ENCODE peak calls at places on chromosomes 2 and 18, in seven cellular contexts. One of them, this sample, is unnamed.

GRCh38 chr2:70073493-70073892 is 13.8 kb upstream of the PCBP1 start:
- DNase-seq in choroid plexus epithelial cell: no peak
- DNase-seq in IMR-90: no peak
- DNase-seq in endodermal cell: peak; percentile 52
- DNase-seq in adrenal gland: no peak
- DNase-seq in HFFc6: no peak
- DNase-seq in retinal pigment epithelial cell: no peak
- DNase-seq in this sample: no peak

GRCh38 chr2:194363295-194363694 is 1293.7 kb upstream of the SLC39A10 start:
- DNase-seq in choroid plexus epithelial cell: no peak
- DNase-seq in IMR-90: no peak
- DNase-seq in endodermal cell: no peak
- DNase-seq in adrenal gland: no peak
- DNase-seq in HFFc6: no peak
- DNase-seq in retinal pigment epithelial cell: no peak
- DNase-seq in this sample: no peak

GRCh38 chr2:188875104-188875503 is 99.1 kb upstream of the COL3A1 start:
- DNase-seq in choroid plexus epithelial cell: no peak
- DNase-seq in IMR-90: no peak
- DNase-seq in endodermal cell: no peak
- DNase-seq in adrenal gland: no peak
- DNase-seq in HFFc6: no peak
- DNase-seq in retinal pigment epithelial cell: no peak
- DNase-seq in this sample: no peak

GRCh38 chr2:11101430-11101829 is 53.8 kb upstream of the SLC66A3 start:
- DNase-seq in choroid plexus epithelial cell: no peak
- DNase-seq in IMR-90: no peak
- DNase-seq in endodermal cell: no peak
- DNase-seq in adrenal gland: peak; percentile 11
- DNase-seq in HFFc6: no peak
- DNase-seq in retinal pigment epithelial cell: no peak
- DNase-seq in this sample: no peak

GRCh38 chr2:165499131-165499530 is 29.6 kb downstream of the CSRNP3 start:
- DNase-seq in choroid plexus epithelial cell: no peak
- DNase-seq in IMR-90: no peak
- DNase-seq in endodermal cell: no peak
- DNase-seq in adrenal gland: no peak
- DNase-seq in HFFc6: no peak
- DNase-seq in retinal pigment epithelial cell: no peak
- DNase-seq in this sample: no peak

GRCh38 chr2:28449489-28450395 is 46.1 kb upstream of the PLB1 start:
- DNase-seq in choroid plexus epithelial cell: peak; percentile 52
- DNase-seq in IMR-90: peak; percentile 46
- DNase-seq in endodermal cell: no peak
- DNase-seq in adrenal gland: no peak
- DNase-seq in HFFc6: peak; percentile 27
- DNase-seq in retinal pigment epithelial cell: no peak
- DNase-seq in this sample: peak; percentile 98

GRCh38 chr2:24721470-24721869 is 71.7 kb downstream of the PTRHD1 start:
- DNase-seq in choroid plexus epithelial cell: peak; percentile 88
- DNase-seq in IMR-90: peak; percentile 93
- DNase-seq in endodermal cell: no peak
- DNase-seq in adrenal gland: peak; percentile 89
- DNase-seq in HFFc6: peak; percentile 58
- DNase-seq in retinal pigment epithelial cell: peak; percentile 91
- DNase-seq in this sample: peak; percentile 7

GRCh38 chr2:235230809-235231601 is 262.8 kb upstream of the AGAP1 start:
- DNase-seq in choroid plexus epithelial cell: peak; percentile 45
- DNase-seq in IMR-90: no peak
- DNase-seq in endodermal cell: no peak
- DNase-seq in adrenal gland: no peak
- DNase-seq in HFFc6: peak; percentile 11
- DNase-seq in retinal pigment epithelial cell: peak; percentile 87
- DNase-seq in this sample: no peak

GRCh38 chr2:178345951-178346350 is 105.0 kb downstream of the PRKRA start:
- DNase-seq in choroid plexus epithelial cell: no peak
- DNase-seq in IMR-90: peak; percentile 51
- DNase-seq in endodermal cell: no peak
- DNase-seq in adrenal gland: no peak
- DNase-seq in HFFc6: no peak
- DNase-seq in retinal pigment epithelial cell: no peak
- DNase-seq in this sample: no peak

GRCh38 chr18:1036926-1037325 is 132.3 kb downstream of the ADCYAP1 start:
- DNase-seq in choroid plexus epithelial cell: no peak
- DNase-seq in IMR-90: no peak
- DNase-seq in endodermal cell: no peak
- DNase-seq in adrenal gland: no peak
- DNase-seq in HFFc6: no peak
- DNase-seq in retinal pigment epithelial cell: no peak
- DNase-seq in this sample: no peak

GRCh38 chr2:112636605-112637288 is 9.0 kb upstream of the SLC20A1 start:
- DNase-seq in choroid plexus epithelial cell: no peak
- DNase-seq in IMR-90: no peak
- DNase-seq in endodermal cell: no peak
- DNase-seq in adrenal gland: peak; percentile 41
- DNase-seq in HFFc6: no peak
- DNase-seq in retinal pigment epithelial cell: no peak
- DNase-seq in this sample: peak; percentile 83

GRCh38 chr2:218093879-218094278 is 24.8 kb downstream of the RUFY4 start:
- DNase-seq in choroid plexus epithelial cell: no peak
- DNase-seq in IMR-90: no peak
- DNase-seq in endodermal cell: no peak
- DNase-seq in adrenal gland: no peak
- DNase-seq in HFFc6: no peak
- DNase-seq in retinal pigment epithelial cell: no peak
- DNase-seq in this sample: no peak

GRCh38 chr18:74899554-74899953 is 301.9 kb downstream of the ZNF407 start:
- DNase-seq in choroid plexus epithelial cell: peak; percentile 76
- DNase-seq in IMR-90: no peak
- DNase-seq in endodermal cell: no peak
- DNase-seq in adrenal gland: peak; percentile 67
- DNase-seq in HFFc6: no peak
- DNase-seq in retinal pigment epithelial cell: no peak
- DNase-seq in this sample: peak; percentile 24

GRCh38 chr2:109049022-109049421 is 60.0 kb upstream of the EDAR start:
- DNase-seq in choroid plexus epithelial cell: no peak
- DNase-seq in IMR-90: no peak
- DNase-seq in endodermal cell: no peak
- DNase-seq in adrenal gland: no peak
- DNase-seq in HFFc6: no peak
- DNase-seq in retinal pigment epithelial cell: no peak
- DNase-seq in this sample: no peak

GRCh38 chr2:232214053-232214452 is 164.5 kb upstream of the ALPP start:
- DNase-seq in choroid plexus epithelial cell: peak; percentile 59
- DNase-seq in IMR-90: peak; percentile 57
- DNase-seq in endodermal cell: no peak
- DNase-seq in adrenal gland: no peak
- DNase-seq in HFFc6: no peak
- DNase-seq in retinal pigment epithelial cell: no peak
- DNase-seq in this sample: no peak

GRCh38 chr18:24395049-24395780 is 2.4 kb downstream of the OSBPL1A start:
- DNase-seq in choroid plexus epithelial cell: peak; percentile 40
- DNase-seq in IMR-90: peak; percentile 51
- DNase-seq in endodermal cell: no peak
- DNase-seq in adrenal gland: no peak
- DNase-seq in HFFc6: no peak
- DNase-seq in retinal pigment epithelial cell: no peak
- DNase-seq in this sample: no peak

GRCh38 chr2:201118957-201119848 is 3.2 kb downstream of the CFLAR start:
- DNase-seq in choroid plexus epithelial cell: peak; percentile 68
- DNase-seq in IMR-90: peak; percentile 52
- DNase-seq in endodermal cell: no peak
- DNase-seq in adrenal gland: no peak
- DNase-seq in HFFc6: peak; percentile 35
- DNase-seq in retinal pigment epithelial cell: no peak
- DNase-seq in this sample: peak; percentile 63

GRCh38 chr2:105398522-105399206 is at the start of gene FHL2:
- DNase-seq in choroid plexus epithelial cell: peak; percentile 89
- DNase-seq in IMR-90: peak; percentile 80
- DNase-seq in endodermal cell: peak; percentile 92
- DNase-seq in adrenal gland: peak; percentile 77
- DNase-seq in HFFc6: peak; percentile 52
- DNase-seq in retinal pigment epithelial cell: no peak
- DNase-seq in this sample: peak; percentile 79

GRCh38 chr2:134446431-134447091 is 192.7 kb downstream of the MGAT5 start:
- DNase-seq in choroid plexus epithelial cell: peak; percentile 25
- DNase-seq in IMR-90: peak; percentile 47
- DNase-seq in endodermal cell: no peak
- DNase-seq in adrenal gland: peak; percentile 56
- DNase-seq in HFFc6: peak; percentile 48
- DNase-seq in retinal pigment epithelial cell: no peak
- DNase-seq in this sample: no peak

GRCh38 chr2:159054032-159054334 is 85.5 kb downstream of the TANC1 start:
- DNase-seq in choroid plexus epithelial cell: no peak
- DNase-seq in IMR-90: no peak
- DNase-seq in endodermal cell: no peak
- DNase-seq in adrenal gland: no peak
- DNase-seq in HFFc6: no peak
- DNase-seq in retinal pigment epithelial cell: no peak
- DNase-seq in this sample: no peak

GRCh38 chr2:28436525-28437051 is 43.9 kb downstream of the FOSL2 start:
- DNase-seq in choroid plexus epithelial cell: no peak
- DNase-seq in IMR-90: no peak
- DNase-seq in endodermal cell: no peak
- DNase-seq in adrenal gland: no peak
- DNase-seq in HFFc6: no peak
- DNase-seq in retinal pigment epithelial cell: no peak
- DNase-seq in this sample: no peak

GRCh38 chr2:159290289-159290907 is 3.9 kb upstream of the WDSUB1 start:
- DNase-seq in choroid plexus epithelial cell: peak; percentile 97
- DNase-seq in IMR-90: peak; percentile 94
- DNase-seq in endodermal cell: no peak
- DNase-seq in adrenal gland: no peak
- DNase-seq in HFFc6: peak; percentile 71
- DNase-seq in retinal pigment epithelial cell: no peak
- DNase-seq in this sample: peak; percentile 53

GRCh38 chr2:150191349-150191748 is 296.1 kb downstream of the RND3 start:
- DNase-seq in choroid plexus epithelial cell: peak; percentile 94
- DNase-seq in IMR-90: peak; percentile 75
- DNase-seq in endodermal cell: no peak
- DNase-seq in adrenal gland: no peak
- DNase-seq in HFFc6: peak; percentile 61
- DNase-seq in retinal pigment epithelial cell: no peak
- DNase-seq in this sample: no peak

GRCh38 chr18:55637204-55637603 is 49.2 kb upstream of the TCF4 start:
- DNase-seq in choroid plexus epithelial cell: no peak
- DNase-seq in IMR-90: no peak
- DNase-seq in endodermal cell: no peak
- DNase-seq in adrenal gland: no peak
- DNase-seq in HFFc6: no peak
- DNase-seq in retinal pigment epithelial cell: no peak
- DNase-seq in this sample: no peak

GRCh38 chr2:202771336-202771735 is 100.2 kb downstream of the ICA1L start:
- DNase-seq in choroid plexus epithelial cell: no peak
- DNase-seq in IMR-90: no peak
- DNase-seq in endodermal cell: no peak
- DNase-seq in adrenal gland: no peak
- DNase-seq in HFFc6: no peak
- DNase-seq in retinal pigment epithelial cell: no peak
- DNase-seq in this sample: no peak

GRCh38 chr18:22739243-22739642 is 193.9 kb upstream of the RBBP8 start:
- DNase-seq in choroid plexus epithelial cell: no peak
- DNase-seq in IMR-90: no peak
- DNase-seq in endodermal cell: no peak
- DNase-seq in adrenal gland: no peak
- DNase-seq in HFFc6: no peak
- DNase-seq in retinal pigment epithelial cell: no peak
- DNase-seq in this sample: no peak

GRCh38 chr18:11398625-11399024 is 210.8 kb upstream of the SLC35G4 start:
- DNase-seq in choroid plexus epithelial cell: peak; percentile 44
- DNase-seq in IMR-90: peak; percentile 1
- DNase-seq in endodermal cell: no peak
- DNase-seq in adrenal gland: no peak
- DNase-seq in HFFc6: no peak
- DNase-seq in retinal pigment epithelial cell: no peak
- DNase-seq in this sample: no peak
- TF ChIP-seq CTCF in choroid plexus epithelial cell: peak; percentile 53
- TF ChIP-seq CTCF in IMR-90: peak; percentile 21
- TF ChIP-seq CTCF in endodermal cell: peak; percentile 60
- TF ChIP-seq CTCF in adrenal gland: no peak
- TF ChIP-seq CTCF in HFFc6: peak; percentile 65
- TF ChIP-seq CTCF in retinal pigment epithelial cell: peak; percentile 43
- TF ChIP-seq CTCF in this sample: no peak

GRCh38 chr2:170123593-170123992 is 54.4 kb upstream of the MYO3B start:
- DNase-seq in choroid plexus epithelial cell: peak; percentile 40
- DNase-seq in IMR-90: peak; percentile 27
- DNase-seq in endodermal cell: peak; percentile 64
- DNase-seq in adrenal gland: no peak
- DNase-seq in HFFc6: no peak
- DNase-seq in retinal pigment epithelial cell: no peak
- DNase-seq in this sample: no peak
- TF ChIP-seq CTCF in choroid plexus epithelial cell: peak; percentile 38
- TF ChIP-seq CTCF in IMR-90: no peak
- TF ChIP-seq CTCF in endodermal cell: peak; percentile 53
- TF ChIP-seq CTCF in adrenal gland: no peak
- TF ChIP-seq CTCF in HFFc6: no peak
- TF ChIP-seq CTCF in retinal pigment epithelial cell: no peak
- TF ChIP-seq CTCF in this sample: no peak

GRCh38 chr2:86087936-86088850 is 17.5 kb downstream of the POLR1A start:
- DNase-seq in choroid plexus epithelial cell: no peak
- DNase-seq in IMR-90: no peak
- DNase-seq in endodermal cell: peak; percentile 59
- DNase-seq in adrenal gland: no peak
- DNase-seq in HFFc6: no peak
- DNase-seq in retinal pigment epithelial cell: no peak
- DNase-seq in this sample: peak; percentile 20
- TF ChIP-seq CTCF in choroid plexus epithelial cell: peak; percentile 57
- TF ChIP-seq CTCF in IMR-90: peak; percentile 24
- TF ChIP-seq CTCF in endodermal cell: peak; percentile 81
- TF ChIP-seq CTCF in adrenal gland: peak; percentile 10
- TF ChIP-seq CTCF in HFFc6: peak; percentile 78
- TF ChIP-seq CTCF in retinal pigment epithelial cell: peak; percentile 57
- TF ChIP-seq CTCF in this sample: peak; percentile 64

GRCh38 chr2:238155051-238155760 is 3.6 kb upstream of the ERFE start:
- DNase-seq in choroid plexus epithelial cell: peak; percentile 75
- DNase-seq in IMR-90: peak; percentile 92
- DNase-seq in endodermal cell: no peak
- DNase-seq in adrenal gland: no peak
- DNase-seq in HFFc6: no peak
- DNase-seq in retinal pigment epithelial cell: peak; percentile 53
- DNase-seq in this sample: no peak

GRCh38 chr2:238154570-238154969 is 4.2 kb upstream of the ERFE start:
- DNase-seq in choroid plexus epithelial cell: no peak
- DNase-seq in IMR-90: no peak
- DNase-seq in endodermal cell: no peak
- DNase-seq in adrenal gland: no peak
- DNase-seq in HFFc6: no peak
- DNase-seq in retinal pigment epithelial cell: no peak
- DNase-seq in this sample: no peak

GRCh38 chr2:238151628-238152235 is 7.0 kb upstream of the ERFE start:
- DNase-seq in choroid plexus epithelial cell: no peak
- DNase-seq in IMR-90: no peak
- DNase-seq in endodermal cell: peak; percentile 78
- DNase-seq in adrenal gland: no peak
- DNase-seq in HFFc6: no peak
- DNase-seq in retinal pigment epithelial cell: no peak
- DNase-seq in this sample: no peak

GRCh38 chr2:238151205-238151604 is 7.6 kb upstream of the ERFE start:
- DNase-seq in choroid plexus epithelial cell: no peak
- DNase-seq in IMR-90: no peak
- DNase-seq in endodermal cell: no peak
- DNase-seq in adrenal gland: no peak
- DNase-seq in HFFc6: no peak
- DNase-seq in retinal pigment epithelial cell: no peak
- DNase-seq in this sample: no peak

GRCh38 chr2:238152811-238153688 is 5.7 kb upstream of the ERFE start:
- DNase-seq in choroid plexus epithelial cell: no peak
- DNase-seq in IMR-90: no peak
- DNase-seq in endodermal cell: no peak
- DNase-seq in adrenal gland: no peak
- DNase-seq in HFFc6: no peak
- DNase-seq in retinal pigment epithelial cell: no peak
- DNase-seq in this sample: no peak
- TF ChIP-seq CTCF in choroid plexus epithelial cell: no peak
- TF ChIP-seq CTCF in IMR-90: peak; percentile 14
- TF ChIP-seq CTCF in endodermal cell: peak; percentile 53
- TF ChIP-seq CTCF in adrenal gland: no peak
- TF ChIP-seq CTCF in HFFc6: peak; percentile 52
- TF ChIP-seq CTCF in retinal pigment epithelial cell: peak; percentile 32
- TF ChIP-seq CTCF in this sample: peak; percentile 15